ENCODE peak calls at places on chromosome 10, in seven cellular contexts. J is CD8-positive, alpha-beta memory T cell; D is AG04450; W is IMR-90; E is adrenal gland; U is A673; M is lower lobe of right lung. I is an unnamed sample.

GRCh38 chr10:34015700-34016099 is 681.2 kb upstream of the NRP1 start:
- DNase-seq in J (no peak), D (no peak), W (no peak), E (no peak), U (no peak), M (no peak), I (no peak)

GRCh38 chr10:44363716-44364115 is 21.2 kb downstream of the CXCL12 start:
- DNase-seq in J (no peak), D (no peak), W (no peak), E (no peak), U (no peak), M (no peak), I (no peak)

GRCh38 chr10:96371356-96371755 is 12.6 kb upstream of the OPALIN start:
- DNase-seq in J (no peak), D (no peak), W (no peak), E (no peak), U (no peak), M (no peak), I (no peak)

GRCh38 chr10:84424731-84425165 is 96.4 kb downstream of the CCSER2 start:
- DNase-seq in J (no peak), D (peak), W (peak), E (peak), U (peak), M (peak), I (no peak)

GRCh38 chr10:124180947-124181549 is 87.7 kb upstream of the CHST15 start:
- DNase-seq in J (no peak), D (no peak), W (no peak), E (no peak), U (no peak), M (no peak), I (no peak)

GRCh38 chr10:4086041-4086886 is 301.3 kb upstream of the KLF6 start:
- DNase-seq in J (no peak), D (no peak), W (no peak), E (no peak), U (no peak), M (no peak), I (no peak)

GRCh38 chr10:103668351-103669242 is 175.1 kb downstream of the NEURL1 start:
- DNase-seq in J (no peak), D (no peak), W (peak), E (peak), U (no peak), M (peak), I (no peak)

GRCh38 chr10:29481906-29482440 is 152.8 kb downstream of the SVIL start:
- DNase-seq in J (no peak), D (no peak), W (no peak), E (no peak), U (no peak), M (no peak), I (no peak)

GRCh38 chr10:37434091-37434490 is 308.7 kb downstream of the ANKRD30A start:
- DNase-seq in J (no peak), D (no peak), W (no peak), E (no peak), U (no peak), M (no peak), I (no peak)

GRCh38 chr10:44020322-44021111 is 364.4 kb downstream of the CXCL12 start:
- DNase-seq in J (no peak), D (no peak), W (no peak), E (no peak), U (no peak), M (no peak), I (no peak)

GRCh38 chr10:117424789-117425649 is 49.8 kb upstream of the PDZD8 start:
- DNase-seq in J (no peak), D (no peak), W (no peak), E (no peak), U (no peak), M (no peak), I (no peak)

GRCh38 chr10:121800831-121801230 is 127.0 kb downstream of the ATE1 start:
- DNase-seq in J (no peak), D (no peak), W (no peak), E (no peak), U (no peak), M (no peak), I (no peak)

GRCh38 chr10:46060706-46061105 is 14.6 kb upstream of the MSMB start:
- DNase-seq in J (no peak), D (no peak), W (no peak), E (no peak), U (no peak), M (no peak), I (no peak)

GRCh38 chr10:128296608-128297007 is 170.4 kb upstream of the MKI67 start:
- DNase-seq in J (no peak), D (no peak), W (no peak), E (no peak), U (no peak), M (no peak), I (no peak)

GRCh38 chr10:124217906-124218769 is 124.7 kb upstream of the CHST15 start:
- DNase-seq in J (no peak), D (no peak), W (no peak), E (no peak), U (no peak), M (no peak), I (no peak)

GRCh38 chr10:17386616-17387075 is 67.7 kb downstream of the ST8SIA6 start:
- DNase-seq in J (no peak), D (no peak), W (no peak), E (no peak), U (no peak), M (no peak), I (no peak)

GRCh38 chr10:8060704-8061121 is 6.2 kb downstream of the GATA3 start:
- DNase-seq in J (no peak), D (no peak), W (no peak), E (no peak), U (no peak), M (no peak), I (no peak)

GRCh38 chr10:97690138-97690537 is 3.1 kb upstream of the AVPI1 start:
- DNase-seq in J (no peak), D (no peak), W (no peak), E (no peak), U (no peak), M (no peak), I (no peak)

GRCh38 chr10:103452714-103453230 is 602 bp upstream of the CALHM2 start:
- DNase-seq in J (no peak), D (no peak), W (no peak), E (no peak), U (no peak), M (peak), I (no peak)

GRCh38 chr10:123913688-123914268 is 22.2 kb upstream of the CPXM2 start:
- DNase-seq in J (no peak), D (no peak), W (no peak), E (peak), U (no peak), M (no peak), I (peak)

GRCh38 chr10:79275105-79275430 is 72.2 kb upstream of the PPIF start:
- DNase-seq in J (no peak), D (no peak), W (no peak), E (no peak), U (no peak), M (no peak), I (no peak)

GRCh38 chr10:102302611-102303010 is 57.3 kb downstream of the GBF1 start:
- DNase-seq in J (no peak), D (no peak), W (no peak), E (no peak), U (no peak), M (no peak), I (no peak)

GRCh38 chr10:102869290-102870198 is at the start of gene AS3MT:
- DNase-seq in J (no peak), D (no peak), W (no peak), E (peak), U (peak), M (no peak), I (no peak)

GRCh38 chr10:116671274-116671926 is 50.6 kb downstream of the PNLIPRP2 start:
- DNase-seq in J (no peak), D (peak), W (peak), E (no peak), U (no peak), M (no peak), I (no peak)

GRCh38 chr10:67670401-67670800 is 25.6 kb downstream of the CTNNA3 start:
- DNase-seq in J (no peak), D (no peak), W (peak), E (no peak), U (no peak), M (no peak), I (no peak)

GRCh38 chr10:97886264-97886663 is 36.6 kb downstream of the GOLGA7B start:
- DNase-seq in J (no peak), D (no peak), W (no peak), E (no peak), U (no peak), M (no peak), I (no peak)

GRCh38 chr10:80171248-80171660 is 34.1 kb downstream of the ANXA11 start:
- DNase-seq in J (no peak), D (no peak), W (no peak), E (no peak), U (no peak), M (peak), I (no peak)

GRCh38 chr10:69057951-69058297 is 30.0 kb upstream of the SRGN start:
- DNase-seq in J (no peak), D (no peak), W (peak), E (no peak), U (no peak), M (no peak), I (no peak)

GRCh38 chr10:129031233-129032150 is 435.5 kb upstream of the MGMT start:
- DNase-seq in J (no peak), D (no peak), W (peak), E (peak), U (peak), M (no peak), I (peak)

GRCh38 chr10:87546221-87546620 is 41.5 kb downstream of the MINPP1 start:
- DNase-seq in J (no peak), D (no peak), W (no peak), E (peak), U (no peak), M (no peak), I (peak)

GRCh38 chr10:3763035-3763456 is 22.0 kb downstream of the KLF6 start:
- DNase-seq in J (no peak), D (no peak), W (peak), E (no peak), U (no peak), M (no peak), I (no peak)

GRCh38 chr10:91328320-91328984 is 81.7 kb upstream of the HECTD2 start:
- DNase-seq in J (no peak), D (no peak), W (no peak), E (no peak), U (no peak), M (no peak), I (no peak)

GRCh38 chr10:31999836-32000235 is 56.4 kb downstream of the KIF5B start:
- DNase-seq in J (no peak), D (no peak), W (no peak), E (no peak), U (no peak), M (no peak), I (no peak)

GRCh38 chr10:32000937-32001336 is 55.3 kb downstream of the KIF5B start:
- DNase-seq in J (no peak), D (no peak), W (peak), E (no peak), U (peak), M (no peak), I (no peak)

GRCh38 chr10:32004161-32004591 is 52.0 kb downstream of the KIF5B start:
- DNase-seq in J (no peak), D (no peak), W (no peak), E (peak), U (no peak), M (no peak), I (no peak)

GRCh38 chr10:32007026-32007425 is 49.2 kb downstream of the KIF5B start:
- DNase-seq in J (no peak), D (no peak), W (no peak), E (no peak), U (no peak), M (no peak), I (no peak)

GRCh38 chr10:32005050-32005449 is 51.2 kb downstream of the KIF5B start:
- DNase-seq in J (peak), D (peak), W (peak), E (peak), U (peak), M (no peak), I (no peak)
- H3K27ac ChIP-seq in J (no peak), D (no peak), W (no peak), E (peak), U (no peak), M (no peak), I (no peak)

GRCh38 chr10:30770816-30771215 is 141.3 kb upstream of the LYZL2 start:
- DNase-seq in J (no peak), D (no peak), W (no peak), E (no peak), U (no peak), M (no peak), I (no peak)
- H3K4me3 ChIP-seq in J (no peak), D (no peak), W (no peak), E (no peak), U (no peak), M (no peak), I (no peak)

DNA sequence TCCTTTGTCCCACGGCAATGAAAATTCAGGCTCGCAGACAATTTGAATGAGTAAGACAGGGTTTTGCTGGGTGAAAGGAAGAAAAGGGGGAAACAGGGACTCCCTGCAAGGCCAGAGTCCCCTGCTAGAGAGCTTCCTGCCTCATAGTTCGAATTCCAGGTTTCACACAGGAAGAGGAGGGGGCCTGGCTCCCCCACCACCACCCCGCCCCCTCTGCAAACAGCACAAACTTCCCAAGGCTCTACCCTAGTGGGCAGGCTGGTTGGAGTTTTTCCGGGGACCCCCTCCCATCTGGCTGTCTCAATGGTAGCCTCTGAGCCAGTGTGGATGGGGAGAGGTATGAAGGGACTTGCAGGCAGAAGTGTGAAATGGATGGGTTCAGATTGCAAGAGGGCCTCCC is 57.4 kb upstream of the NEBL start:
- DNase-seq in J (no peak), D (no peak), W (no peak), E (no peak), U (no peak), M (no peak), I (no peak)
- H3K27ac ChIP-seq in J (no peak), D (no peak), W (no peak), E (no peak), U (no peak), M (no peak), I (no peak)

GRCh38 chr10:788796-789748 is 99.6 kb upstream of the DIP2C start:
- DNase-seq in J (no peak), D (peak), W (peak), E (peak), U (no peak), M (peak), I (no peak)
- H3K4me3 ChIP-seq in J (no peak), D (peak), W (peak), E (no peak), U (no peak), M (peak), I (peak)

GRCh38 chr10:35056686-35057085 is 33.5 kb downstream of the CUL2 start:
- DNase-seq in J (no peak), D (no peak), W (no peak), E (no peak), U (no peak), M (no peak), I (no peak)
- H3K27ac ChIP-seq in J (no peak), D (no peak), W (no peak), E (no peak), U (no peak), M (no peak), I (no peak)

GRCh38 chr10:21501731-21502370 is 23.6 kb downstream of the SKIDA1 start:
- DNase-seq in J (no peak), D (no peak), W (no peak), E (no peak), U (no peak), M (no peak), I (no peak)

GRCh38 chr10:21500578-21500910 is 24.9 kb downstream of the SKIDA1 start:
- DNase-seq in J (no peak), D (no peak), W (no peak), E (no peak), U (no peak), M (no peak), I (no peak)

GRCh38 chr10:21503580-21503979 is 21.9 kb downstream of the SKIDA1 start:
- DNase-seq in J (no peak), D (no peak), W (no peak), E (no peak), U (no peak), M (no peak), I (no peak)

GRCh38 chr10:21501109-21501508 is 24.4 kb downstream of the SKIDA1 start:
- DNase-seq in J (no peak), D (no peak), W (no peak), E (no peak), U (no peak), M (no peak), I (no peak)

DNA sequence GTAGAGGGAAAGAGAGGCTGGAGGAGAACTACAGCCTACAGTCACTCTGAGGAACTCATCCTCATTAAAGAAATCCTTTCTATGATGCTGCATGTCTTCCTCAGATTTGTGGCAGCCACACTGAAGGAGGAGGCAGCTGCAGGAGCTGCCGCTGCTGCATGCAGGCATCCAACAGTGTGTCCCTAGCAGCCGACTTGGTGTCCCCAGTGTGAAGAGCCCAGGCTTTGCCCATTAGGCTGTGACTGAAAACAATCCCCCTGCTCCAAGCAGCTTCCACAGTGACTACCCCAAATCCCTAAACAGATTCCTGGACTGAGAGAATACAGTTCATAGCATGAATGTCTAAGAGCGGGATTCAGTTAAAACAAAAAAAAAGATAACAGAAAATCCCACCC is 23.1 kb downstream of the SKIDA1 start:
- DNase-seq in J (no peak), D (no peak), W (no peak), E (no peak), U (no peak), M (no peak), I (no peak)
- H3K4me3 ChIP-seq in J (no peak), D (no peak), W (no peak), E (no peak), U (no peak), M (no peak), I (no peak)

GRCh38 chr10:75207868-75208167 is 2.8 kb upstream of the VDAC2 start:
- DNase-seq in J (no peak), D (no peak), W (no peak), E (no peak), U (no peak), M (no peak), I (no peak)
- H3K27ac ChIP-seq in J (no peak), D (peak), W (peak), E (no peak), U (no peak), M (no peak), I (no peak)